ENCODE peak calls at places on chromosomes 1 and 21, in eight cellular contexts. L, Y, A, H, P, B, G and F are unnamed samples. For H3K4me1, the result is how much of the 10 kb centered on the place peaks cover.

GRCh38 chr1:24481843-24482610 is 20.6 kb upstream of the RCAN3 start:
- DNase-seq in H (no peak), Y (no peak), P (no peak), L (no peak), G (no peak), A (no peak), B (no peak), F (no peak)

GRCh38 chr21:42311816-42312625 is 3.2 kb downstream of the TFF3 start:
- DNase-seq in A (no peak), L (no peak), H (no peak), P (no peak), G (no peak), B (no peak), Y (no peak), F (no peak)

GRCh38 chr21:31176725-31177124 is 138.4 kb upstream of the KRTAP19-8 start:
- DNase-seq in A (no peak), P (no peak), Y (no peak), H (no peak), B (no peak), G (no peak), L (no peak), F (no peak)

GRCh38 chr1:247332901-247333361 is 1.3 kb upstream of the ZNF496 start:
- DNase-seq in P (peak), A (no peak), L (peak), Y (no peak), G (peak), H (peak), B (peak), F (peak)

GRCh38 chr1:45141247-45142003 is 65.0 kb downstream of the ZSWIM5 start:
- DNase-seq in P (no peak), H (no peak), Y (no peak), B (no peak), L (no peak), G (no peak), A (no peak), F (no peak)

GRCh38 chr1:19080715-19081114 is 124.2 kb upstream of the IFFO2 start:
- DNase-seq in H (no peak), P (no peak), G (peak), A (no peak), Y (no peak), B (no peak), L (no peak), F (no peak)

GRCh38 chr1:175520186-175520585 is 223.2 kb downstream of the TNR start:
- DNase-seq in H (no peak), Y (no peak), P (no peak), A (no peak), L (peak), B (no peak), G (no peak), F (peak)

GRCh38 chr1:17719874-17720273 is 35.3 kb upstream of the ACTL8 start:
- DNase-seq in A (no peak), P (no peak), B (no peak), L (no peak), H (no peak), Y (no peak), G (peak), F (no peak)

GRCh38 chr1:17711577-17711910 is 43.6 kb upstream of the ACTL8 start:
- DNase-seq in L (no peak), A (no peak), Y (no peak), G (no peak), P (no peak), B (no peak), H (no peak), F (no peak)

GRCh38 chr21:25733859-25734653 is 648 bp downstream of the ATP5PF start:
- DNase-seq in B (peak), G (peak), L (no peak), A (peak), H (no peak), Y (no peak), P (peak), F (no peak)

GRCh38 chr1:235369802-235370201 is 2.6 kb downstream of the TBCE start:
- DNase-seq in B (no peak), P (no peak), H (no peak), L (no peak), G (no peak), A (no peak), Y (no peak), F (no peak)

GRCh38 chr21:45972353-45972715 is 9.2 kb upstream of the COL6A1 start:
- DNase-seq in G (no peak), A (no peak), L (peak), H (peak), Y (no peak), B (no peak), P (no peak), F (no peak)

GRCh38 chr1:231695439-231696255 is 69.1 kb downstream of the DISC1 start:
- DNase-seq in B (no peak), L (no peak), H (no peak), A (no peak), Y (no peak), P (no peak), G (no peak), F (no peak)

GRCh38 chr1:113057006-113057405 is 16.0 kb upstream of the LRIG2 start:
- DNase-seq in G (no peak), P (no peak), H (no peak), B (no peak), L (no peak), Y (no peak), A (no peak), F (no peak)

GRCh38 chr1:3012511-3013291 is 8.6 kb upstream of the ACTRT2 start:
- DNase-seq in P (peak), L (peak), B (no peak), H (peak), Y (peak), G (no peak), A (peak), F (no peak)

GRCh38 chr1:227823537-227823936 is 8.1 kb downstream of the PRSS38 start:
- DNase-seq in L (no peak), H (no peak), G (no peak), P (no peak), B (no peak), Y (no peak), A (no peak), F (no peak)

GRCh38 chr1:83763281-83764095 is 235.4 kb downstream of the TTLL7 start:
- DNase-seq in Y (no peak), G (no peak), B (no peak), P (no peak), A (peak), H (no peak), L (no peak), F (no peak)

GRCh38 chr1:83762419-83762818 is 236.5 kb downstream of the TTLL7 start:
- DNase-seq in B (no peak), P (no peak), Y (no peak), L (no peak), A (peak), H (no peak), G (no peak), F (no peak)

GRCh38 chr1:83760211-83760978 is 238.5 kb downstream of the TTLL7 start:
- DNase-seq in G (no peak), H (no peak), P (no peak), B (no peak), Y (no peak), A (peak), L (no peak), F (no peak)

GRCh38 chr1:83761977-83762376 is 237.0 kb downstream of the TTLL7 start:
- DNase-seq in G (no peak), A (peak), H (no peak), L (no peak), B (no peak), Y (no peak), P (no peak), F (no peak)

DNA sequence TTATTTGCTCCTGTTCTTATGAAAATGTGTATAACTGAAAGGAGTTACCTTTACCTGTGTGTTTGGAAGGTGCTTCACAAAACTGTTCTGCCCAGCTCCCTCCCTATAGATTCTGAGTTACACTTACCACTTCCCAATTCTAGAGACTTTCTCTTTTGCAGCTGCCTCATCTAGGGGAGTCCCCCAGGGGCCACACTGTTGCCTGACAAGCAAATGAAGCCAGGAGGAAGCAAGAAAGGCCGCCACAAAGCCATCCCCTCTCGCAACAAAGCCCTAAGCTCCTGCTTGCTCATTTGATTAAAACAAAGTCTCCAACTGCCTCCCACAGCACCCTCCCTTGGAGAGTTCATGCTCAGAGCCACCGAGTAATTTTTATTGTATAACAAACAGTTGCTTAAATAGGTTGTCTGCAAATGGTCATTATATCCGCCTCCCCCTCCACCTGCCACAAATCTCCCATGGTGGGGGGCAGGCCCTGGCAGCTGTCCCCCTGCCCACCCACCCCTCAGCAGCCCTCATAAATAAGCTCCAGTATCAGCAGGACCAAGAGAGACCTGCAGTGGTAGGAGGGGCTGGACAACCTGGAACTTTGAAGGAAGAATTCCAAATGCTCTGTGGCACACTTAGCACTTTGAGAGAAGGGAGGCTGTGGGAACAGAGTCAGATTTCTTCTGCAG is 237.7 kb downstream of the TTLL7 start:
- DNase-seq in P (no peak), B (no peak), L (no peak), Y (no peak), G (no peak), H (no peak), A (peak), F (no peak)
- H3K4me1 ChIP-seq in P (under half), B (under half), L (under half), Y (under half), G (under half), H (under half), A (half or more), F (under half)

GRCh38 chr1:117641536-117641935 is 35.7 kb downstream of the TENT5C start:
- DNase-seq in Y (no peak), H (no peak), P (no peak), B (no peak), G (no peak), L (no peak), A (no peak), F (no peak)
- H3K4me1 ChIP-seq in Y (under half), H (under half), P (under half), B (under half), G (under half), L (under half), A (under half), F (under half)

GRCh38 chr1:64546018-64546417 is 76.1 kb downstream of the CACHD1 start:
- DNase-seq in H (no peak), Y (no peak), P (no peak), B (no peak), L (no peak), G (no peak), A (no peak), F (no peak)
- H3K4me1 ChIP-seq in H (under half), Y (under half), P (under half), B (under half), L (under half), G (under half), A (under half), F (under half)

DNA sequence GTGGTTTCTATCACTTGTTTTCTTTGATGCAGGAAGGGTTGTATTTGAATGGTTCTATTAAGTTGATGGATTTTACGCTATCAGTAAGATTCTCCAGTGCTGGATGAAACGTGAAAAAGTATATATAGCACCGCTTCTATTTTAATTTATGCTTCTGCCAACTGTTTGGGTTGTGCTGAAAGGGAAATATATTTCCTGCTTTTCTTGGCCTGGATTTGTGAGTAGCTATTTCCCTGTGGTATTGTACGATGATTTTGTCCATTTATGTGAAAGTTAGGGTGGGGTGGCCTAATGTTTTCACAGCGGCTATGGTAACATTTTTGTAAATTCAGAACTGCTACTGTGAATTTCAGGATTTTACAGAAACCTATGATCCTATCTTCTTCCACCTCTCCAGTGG is 322 bp downstream of the C1orf162 start:
- DNase-seq in L (no peak), Y (no peak), H (no peak), A (no peak), G (no peak), B (no peak), P (no peak), F (no peak)
- H3K4me1 ChIP-seq in L (under half), Y (under half), H (under half), A (under half), G (under half), B (under half), P (under half), F (under half)

DNA sequence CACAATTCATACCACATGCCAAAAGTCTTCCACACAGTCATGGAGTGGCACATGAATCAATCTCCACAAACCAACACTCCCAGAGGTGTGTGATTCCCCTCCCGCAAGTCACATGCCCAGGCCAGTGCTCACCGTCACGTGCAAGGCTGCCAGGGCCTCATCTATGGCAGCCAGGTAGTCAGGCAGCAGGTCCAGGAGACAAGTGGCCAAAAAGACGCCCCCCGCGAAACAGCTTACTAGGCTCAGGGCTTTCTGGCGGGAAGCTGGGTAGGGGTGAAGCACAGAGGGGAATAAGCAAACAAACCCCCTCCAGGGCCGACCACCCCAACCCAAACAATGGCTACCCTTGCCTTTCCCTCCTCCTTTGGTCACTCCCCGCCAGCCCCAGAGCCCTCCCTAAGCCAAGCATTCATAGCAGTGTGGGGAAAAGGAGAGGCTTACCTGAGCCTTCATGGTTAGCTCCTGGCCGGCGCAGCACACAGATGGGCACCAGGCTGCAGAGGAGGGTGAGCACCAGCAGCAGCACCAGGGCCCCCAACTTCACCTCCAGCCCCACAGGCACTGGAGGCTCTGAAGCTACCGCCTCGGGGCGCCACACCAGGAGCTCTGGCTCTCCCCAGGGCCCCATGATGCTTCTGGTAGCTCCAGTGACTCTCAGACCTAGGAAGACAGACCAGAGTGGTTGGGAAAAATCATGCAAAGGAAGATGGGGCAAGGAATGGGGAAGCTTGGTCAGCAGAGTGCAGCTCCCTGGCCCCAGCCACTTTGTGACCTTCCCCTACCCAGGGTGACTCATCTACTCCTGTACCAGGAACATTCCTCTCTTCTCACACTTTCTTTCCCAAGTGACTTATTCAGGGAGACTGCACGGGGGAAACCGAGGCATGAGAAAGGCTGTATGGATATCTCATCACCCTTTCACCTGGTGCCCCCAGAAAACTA is 978 bp downstream of the SLC39A1 start:
- DNase-seq in P (peak), H (no peak), B (peak), L (peak), G (peak), Y (peak), A (peak), F (peak)
- H3K4me1 ChIP-seq in P (under half), H (under half), B (half or more), L (under half), G (under half), Y (under half), A (half or more), F (under half)

DNA sequence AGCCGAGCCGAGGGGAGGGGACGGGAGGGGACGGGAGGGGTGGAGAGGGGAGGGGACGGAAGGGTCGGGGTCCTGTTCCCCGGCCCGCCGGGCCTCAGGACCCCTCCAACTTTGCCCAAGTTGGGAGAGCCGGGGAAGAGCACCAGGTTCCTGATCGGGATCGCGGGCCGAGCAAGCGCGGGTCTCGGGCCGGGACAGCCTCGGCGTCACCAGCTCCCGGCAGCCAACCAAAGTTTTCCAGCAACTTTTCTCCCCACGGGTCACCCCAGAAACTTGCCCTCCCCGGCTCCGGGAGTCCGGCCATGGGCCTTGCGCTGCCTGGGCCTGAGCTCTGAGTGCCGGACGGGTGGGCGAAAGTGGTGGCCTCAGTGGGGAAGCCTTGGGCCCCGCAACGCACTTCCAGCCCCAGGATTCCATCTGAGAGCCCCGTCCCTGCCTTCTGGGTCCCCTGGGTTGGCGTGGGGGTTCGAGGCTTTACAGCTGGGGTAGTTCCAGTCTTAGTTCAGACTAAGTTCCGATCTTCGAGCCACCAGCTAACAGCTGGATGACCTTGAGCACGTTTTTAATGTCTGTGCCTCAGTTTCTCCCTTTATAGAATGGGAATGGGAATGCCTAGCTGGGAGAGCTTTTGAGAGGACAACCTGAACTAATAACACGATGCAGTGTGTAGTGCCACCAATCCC is 458 bp downstream of the ZC3H12A start:
- DNase-seq in L (no peak), B (no peak), P (no peak), H (no peak), G (no peak), A (peak), Y (no peak), F (no peak)
- H3K4me1 ChIP-seq in L (under half), B (half or more), P (under half), H (half or more), G (half or more), A (half or more), Y (half or more), F (under half)

GRCh38 chr1:202199141-202199889 is 5.7 kb downstream of the LGR6 start:
- DNase-seq in P (no peak), G (no peak), Y (peak), H (no peak), A (no peak), B (no peak), L (no peak), F (no peak)
- H3K4me1 ChIP-seq in P (under half), G (under half), Y (under half), H (under half), A (under half), B (under half), L (under half), F (under half)